ENCODE peak calls at places on chromosomes 1 and 21, in five cellular contexts. R, H, T, I and G are unnamed samples.

GRCh38 chr1:225462429-225462713 is 34.5 kb upstream of the LBR start:
- DNase-seq in R (no peak), H (no peak), T (no peak), I (no peak), G (no peak)

GRCh38 chr1:158930504-158930903 is 848 bp upstream of the PYHIN1 start:
- DNase-seq in R (peak), H (peak), T (no peak), I (no peak), G (peak)

GRCh38 chr1:27519341-27520258 is 29.6 kb upstream of the WASF2 start:
- DNase-seq in R (no peak), H (no peak), T (peak), I (no peak), G (no peak)

GRCh38 chr1:51850420-51851297 is 27.9 kb downstream of the NRDC start:
- DNase-seq in R (no peak), H (no peak), T (peak), I (no peak), G (no peak)

GRCh38 chr1:62989497-62989896 is 205.6 kb downstream of the ATG4C start:
- DNase-seq in R (no peak), H (no peak), T (no peak), I (no peak), G (no peak)

GRCh38 chr1:14924455-14925325 is 228.9 kb upstream of the TMEM51 start:
- DNase-seq in R (peak), H (no peak), T (peak), I (no peak), G (no peak)

GRCh38 chr1:209651148-209651547 is 1.1 kb downstream of the LAMB3 start:
- DNase-seq in R (peak), H (peak), T (peak), I (no peak), G (peak)

GRCh38 chr21:35204850-35205564 is 155.9 kb upstream of the RUNX1 start:
- DNase-seq in R (peak), H (no peak), T (peak), I (no peak), G (no peak)

GRCh38 chr1:7420098-7420445 is 351.0 kb upstream of the VAMP3 start:
- DNase-seq in R (no peak), H (no peak), T (no peak), I (no peak), G (peak)

GRCh38 chr21:38388219-38388618 is 110.1 kb downstream of the ERG start:
- DNase-seq in R (peak), H (no peak), T (no peak), I (no peak), G (no peak)

GRCh38 chr1:14106679-14107313 is 406.8 kb downstream of the PRDM2 start:
- DNase-seq in R (no peak), H (no peak), T (no peak), I (no peak), G (no peak)